ENCODE peak calls at places on chromosomes 13 and 19, in four cellular contexts. R is A549, I is left lung, P is psoas muscle. H is an unnamed sample.

GRCh38 chr13:43472344-43472743 is 314.4 kb downstream of the ENOX1 start:
- DNase-seq in R (no peak), I (no peak), P (no peak), H (no peak)

GRCh38 chr13:40168425-40169155 is 497.9 kb downstream of the FOXO1 start:
- DNase-seq in R (no peak), I (no peak), P (no peak), H (no peak)

GRCh38 chr13:48645845-48646244 is 7.9 kb upstream of the CYSLTR2 start:
- DNase-seq in R (no peak), I (no peak), P (no peak), H (no peak)

GRCh38 chr13:27952931-27953670 is 16.0 kb downstream of the CDX2 start:
- DNase-seq in R (no peak), I (no peak), P (no peak), H (no peak)

GRCh38 chr19:49553451-49554271 is 25.9 kb downstream of the RCN3 start:
- DNase-seq in R (no peak), I (no peak), P (no peak), H (peak; percentile 70)

GRCh38 chr19:45243144-45243732 is 2.0 kb downstream of the EXOC3L2 start:
- DNase-seq in R (no peak), I (no peak), P (no peak), H (no peak)

GRCh38 chr13:89846890-89847585 is 1500.4 kb upstream of the MIR17HG start:
- DNase-seq in R (no peak), I (no peak), P (no peak), H (peak; percentile 6)

GRCh38 chr19:45514376-45515051 is 7.2 kb downstream of the VASP start:
- DNase-seq in R (no peak), I (peak; percentile 72), P (no peak), H (no peak)

GRCh38 chr13:114110091-114110829 is 22.2 kb downstream of the RASA3 start:
- DNase-seq in R (no peak), I (peak; percentile 73), P (peak; percentile 73), H (peak; percentile 43)

GRCh38 chr13:27170521-27171243 is 929 bp downstream of the USP12 start:
- DNase-seq in R (peak; percentile 15), I (peak; percentile 43), P (peak; percentile 70), H (peak; percentile 71)

GRCh38 chr19:4089400-4089908 is 22.8 kb upstream of the ZBTB7A start:
- DNase-seq in R (no peak), I (peak; percentile 67), P (peak; percentile 70), H (no peak)

GRCh38 chr19:38388310-38389100 is at the start of gene SPRED3:
- DNase-seq in R (peak; percentile 79), I (no peak), P (peak; percentile 62), H (no peak)

GRCh38 chr19:47081095-47081494 is 32.5 kb downstream of the ZC3H4 start:
- DNase-seq in R (no peak), I (no peak), P (no peak), H (no peak)

GRCh38 chr19:14363203-14364097 is 17.8 kb upstream of the ADGRE5 start:
- DNase-seq in R (peak; percentile 52), I (peak; percentile 88), P (peak; percentile 79), H (peak; percentile 40)
- H3K4me3 ChIP-seq in R (peak overlapping the region; percentile 64), I (peak overlapping the region; percentile 41), P (peak overlapping the region; percentile 39), H (peak overlapping the region; percentile 23)

GRCh38 chr19:17686592-17687042 is 1.5 kb downstream of the UNC13A start:
- DNase-seq in R (peak; percentile 63), I (no peak), P (peak; percentile 57), H (peak; percentile 42)
- H3K4me3 ChIP-seq in R (peak overlapping the region; percentile 50), I (no peak overlapping the region), P (peak overlapping the region; percentile 32), H (peak overlapping the region; percentile 18)

DNA sequence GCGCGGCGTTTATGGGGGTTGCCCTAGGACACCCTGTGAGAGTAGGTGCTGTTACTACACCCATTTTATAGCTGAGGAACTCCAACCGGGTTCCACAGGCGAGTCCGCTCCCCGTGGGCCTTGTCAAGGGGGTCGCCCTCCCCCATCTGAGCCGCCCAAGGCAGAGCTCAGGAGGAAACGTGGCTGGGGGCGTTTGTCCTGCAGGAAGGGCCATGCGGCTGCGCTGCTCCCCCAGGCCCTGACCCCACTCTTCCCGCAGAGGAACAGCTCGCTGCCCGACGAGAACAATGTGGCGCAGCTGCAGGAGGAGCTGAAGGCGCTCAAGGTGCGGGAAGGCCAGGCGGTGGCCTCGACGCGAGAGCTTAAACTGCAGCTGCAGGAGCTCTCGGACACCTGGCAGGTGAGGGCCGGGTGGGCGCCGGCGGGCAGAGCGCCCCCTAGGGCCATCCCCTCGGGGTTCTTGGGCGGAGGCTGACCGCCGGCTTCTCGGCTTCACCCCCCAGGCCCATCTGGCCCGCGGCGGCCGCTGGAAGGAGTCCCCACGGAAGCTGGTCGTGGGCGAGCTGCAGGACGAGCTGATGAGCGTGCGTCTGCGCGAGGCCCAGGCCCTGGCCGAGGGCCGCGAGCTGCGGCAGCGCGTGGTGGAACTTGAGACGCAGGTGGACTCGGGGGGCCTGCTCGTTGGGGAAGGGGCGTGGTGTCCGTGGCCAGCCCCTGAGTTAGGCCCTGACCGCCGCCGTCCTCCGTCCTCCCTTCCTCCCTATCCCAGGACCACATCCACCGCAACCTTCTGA is 12.4 kb downstream of the PRR36 start:
- DNase-seq in R (no peak), I (peak; percentile 29), P (peak; percentile 46), H (no peak)
- H3K4me3 ChIP-seq in R (peak overlapping the region; percentile 40), I (peak overlapping the region; percentile 28), P (peak overlapping the region; percentile 38), H (no peak overlapping the region)

GRCh38 chr19:8307965-8308866 is at the start of gene CD320:
- DNase-seq in R (peak; percentile 88), I (peak; percentile 90), P (peak; percentile 95), H (peak; percentile 91)

GRCh38 chr19:8307400-8307964 is 676 bp downstream of the CD320 start:
- DNase-seq in R (no peak), I (peak; percentile 24), P (no peak), H (no peak)

GRCh38 chr19:8311461-8312260 is 3.5 kb upstream of the CD320 start:
- DNase-seq in R (no peak), I (peak; percentile 26), P (peak; percentile 78), H (no peak)

GRCh38 chr19:8308891-8309291 is 733 bp upstream of the CD320 start:
- DNase-seq in R (no peak), I (peak; percentile 27), P (peak; percentile 34), H (no peak)

DNA sequence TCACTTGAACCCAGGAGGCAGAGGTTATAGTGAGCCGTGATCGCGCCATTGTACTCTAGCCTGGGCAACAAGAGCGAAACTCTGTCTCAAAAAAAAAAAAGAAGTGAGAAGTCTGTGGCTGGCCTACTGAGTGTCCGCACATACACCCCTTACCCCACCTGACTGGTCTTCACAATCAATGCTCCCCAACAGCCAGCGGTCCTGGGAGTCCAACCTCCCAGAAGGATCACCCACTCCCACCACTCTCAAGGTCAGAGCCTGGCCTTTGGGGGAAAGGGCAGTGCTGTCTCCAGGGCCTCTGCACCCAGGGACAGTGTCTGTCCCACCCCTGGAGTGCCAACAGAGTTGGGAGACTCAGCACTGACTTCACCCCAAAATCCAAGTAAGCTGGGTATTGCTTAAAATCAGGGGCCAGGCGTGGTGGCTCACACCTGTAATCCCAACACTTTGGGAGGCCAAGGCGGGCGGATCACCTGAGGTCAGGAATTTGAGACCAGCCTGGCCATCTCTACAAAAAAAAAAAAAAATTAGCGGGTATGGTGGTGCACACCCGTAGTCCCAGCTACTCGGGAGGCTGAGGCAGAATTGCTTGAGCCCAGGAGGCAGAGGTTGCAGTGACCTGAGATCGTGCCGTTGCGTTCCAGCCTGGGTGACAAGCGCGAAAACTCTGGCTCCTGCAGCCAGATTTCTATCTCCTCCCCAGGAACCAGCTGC is 2.3 kb upstream of the CD320 start:
- DNase-seq in R (no peak), I (peak; percentile 24), P (peak; percentile 6), H (no peak)
- H3K4me3 ChIP-seq in R (no peak overlapping the region), I (no peak overlapping the region), P (no peak overlapping the region), H (no peak overlapping the region)

GRCh38 chr19:52398091-52398461 is 427 bp downstream of the ZNF528 start:
- DNase-seq in R (no peak), I (no peak), P (peak; percentile 50), H (no peak)
- H3K4me3 ChIP-seq in R (no peak overlapping the region), I (peak overlapping the region; percentile 55), P (peak overlapping the region; percentile 82), H (peak overlapping the region; percentile 91)

GRCh38 chr19:35858311-35858710 is 1.6 kb downstream of the KIRREL2 start:
- DNase-seq in R (no peak), I (no peak), P (no peak), H (no peak)

GRCh38 chr19:35859414-35859813 is 2.7 kb downstream of the KIRREL2 start:
- DNase-seq in R (no peak), I (no peak), P (no peak), H (no peak)

GRCh38 chr19:35856546-35857149 is at the start of gene KIRREL2:
- DNase-seq in R (peak; percentile 80), I (no peak), P (no peak), H (no peak)

GRCh38 chr19:35853038-35853756 is 893 bp upstream of the NPHS1 start:
- DNase-seq in R (no peak), I (no peak), P (no peak), H (no peak)

DNA sequence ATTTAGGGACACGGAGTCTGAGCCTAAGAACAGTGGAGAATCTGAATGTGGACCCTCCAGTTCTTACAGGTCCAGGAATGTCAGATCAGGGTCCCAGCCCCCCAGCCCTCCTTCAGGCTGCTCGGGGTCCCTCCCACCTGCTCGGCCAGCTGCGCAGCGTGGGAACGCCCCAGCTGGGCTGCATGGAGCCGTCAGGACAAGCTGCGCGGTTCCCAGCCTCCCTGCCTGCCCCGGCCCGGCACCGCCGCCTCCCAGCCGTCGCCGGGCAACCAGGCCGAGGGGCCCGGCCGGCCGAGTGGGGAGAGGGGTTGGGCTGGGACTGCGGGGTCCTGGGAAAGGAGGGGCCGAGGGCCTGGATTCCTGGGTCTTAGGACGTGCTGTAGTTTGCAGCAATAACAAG is 710 bp upstream of the KIRREL2 start:
- DNase-seq in R (no peak), I (no peak), P (no peak), H (no peak)
- H3K4me3 ChIP-seq in R (peak overlapping the region; percentile 55), I (peak overlapping the region; percentile 46), P (peak overlapping the region; percentile 51), H (no peak overlapping the region)

GRCh38 chr13:110633776-110634175 is 18.4 kb downstream of the NAXD start:
- DNase-seq in R (no peak), I (no peak), P (no peak), H (no peak)

GRCh38 chr13:110636053-110636475 is 20.7 kb downstream of the NAXD start:
- DNase-seq in R (no peak), I (no peak), P (no peak), H (no peak)

GRCh38 chr13:110635405-110636002 is 20.2 kb downstream of the NAXD start:
- DNase-seq in R (no peak), I (no peak), P (no peak), H (no peak)

GRCh38 chr13:110636701-110637201 is 21.4 kb downstream of the NAXD start:
- DNase-seq in R (no peak), I (no peak), P (no peak), H (no peak)

GRCh38 chr13:110634558-110634957 is 19.2 kb downstream of the NAXD start:
- DNase-seq in R (peak; percentile 26), I (no peak), P (no peak), H (peak; percentile 90)
- H3K4me3 ChIP-seq in R (no peak overlapping the region), I (no peak overlapping the region), P (no peak overlapping the region), H (no peak overlapping the region)

GRCh38 chr19:40286235-40286530 is 1.0 kb upstream of the AKT2 start:
- DNase-seq in R (no peak), I (no peak), P (no peak), H (no peak)
- H3K4me3 ChIP-seq in R (no peak overlapping the region), I (no peak overlapping the region), P (peak overlapping the region; percentile 87), H (no peak overlapping the region)

H was measured in astrocyte of the spinal cord.